ENCODE peak calls at places on chromosomes 3 and 15, in nine cellular contexts. One of them, this sample, is unnamed.

GRCh38 chr3:144948711-144949110 is 977.1 kb downstream of the DIPK2A start:
- DNase-seq in NT2/D1: no peak
- DNase-seq in GM12891: no peak
- DNase-seq in DMS 273 treated with DMSO at 0.1 percent for 48 hours: no peak
- DNase-seq in fibroblast of lung: no peak
- DNase-seq in skeletal muscle cell: no peak
- DNase-seq in RKO: no peak
- DNase-seq in HFF-Myc: no peak
- DNase-seq in AG08395: no peak
- DNase-seq in this sample: no peak

GRCh38 chr3:118782755-118783202 is 251.9 kb downstream of the IGSF11 start:
- DNase-seq in NT2/D1: no peak
- DNase-seq in GM12891: peak
- DNase-seq in DMS 273 treated with DMSO at 0.1 percent for 48 hours: no peak
- DNase-seq in fibroblast of lung: peak
- DNase-seq in skeletal muscle cell: no peak
- DNase-seq in RKO: no peak
- DNase-seq in HFF-Myc: no peak
- DNase-seq in AG08395: no peak
- DNase-seq in this sample: no peak

GRCh38 chr15:77851696-77852095 is 219.0 kb upstream of the LINGO1 start:
- DNase-seq in NT2/D1: no peak
- DNase-seq in GM12891: no peak
- DNase-seq in DMS 273 treated with DMSO at 0.1 percent for 48 hours: no peak
- DNase-seq in fibroblast of lung: no peak
- DNase-seq in skeletal muscle cell: no peak
- DNase-seq in RKO: no peak
- DNase-seq in HFF-Myc: no peak
- DNase-seq in AG08395: no peak
- DNase-seq in this sample: no peak

GRCh38 chr3:11553436-11554235 is 90.1 kb downstream of the VGLL4 start:
- DNase-seq in NT2/D1: no peak
- DNase-seq in GM12891: no peak
- DNase-seq in DMS 273 treated with DMSO at 0.1 percent for 48 hours: no peak
- DNase-seq in fibroblast of lung: no peak
- DNase-seq in skeletal muscle cell: no peak
- DNase-seq in RKO: no peak
- DNase-seq in HFF-Myc: no peak
- DNase-seq in AG08395: no peak
- DNase-seq in this sample: no peak

GRCh38 chr3:156273068-156273709 is 152.8 kb downstream of the KCNAB1 start:
- DNase-seq in NT2/D1: no peak
- DNase-seq in GM12891: no peak
- DNase-seq in DMS 273 treated with DMSO at 0.1 percent for 48 hours: no peak
- DNase-seq in fibroblast of lung: no peak
- DNase-seq in skeletal muscle cell: no peak
- DNase-seq in RKO: no peak
- DNase-seq in HFF-Myc: no peak
- DNase-seq in AG08395: no peak
- DNase-seq in this sample: no peak

GRCh38 chr15:56736308-56736707 is 3.0 kb upstream of the ZNF280D start:
- DNase-seq in NT2/D1: no peak
- DNase-seq in GM12891: no peak
- DNase-seq in DMS 273 treated with DMSO at 0.1 percent for 48 hours: no peak
- DNase-seq in fibroblast of lung: peak
- DNase-seq in skeletal muscle cell: no peak
- DNase-seq in RKO: peak
- DNase-seq in HFF-Myc: no peak
- DNase-seq in AG08395: peak
- DNase-seq in this sample: no peak

GRCh38 chr3:183291511-183292031 is 38.5 kb downstream of the B3GNT5 start:
- DNase-seq in NT2/D1: no peak
- DNase-seq in GM12891: no peak
- DNase-seq in DMS 273 treated with DMSO at 0.1 percent for 48 hours: no peak
- DNase-seq in fibroblast of lung: peak
- DNase-seq in skeletal muscle cell: peak
- DNase-seq in RKO: no peak
- DNase-seq in HFF-Myc: no peak
- DNase-seq in AG08395: no peak
- DNase-seq in this sample: no peak

GRCh38 chr3:30620402-30621360 is 14.3 kb downstream of the TGFBR2 start:
- DNase-seq in NT2/D1: no peak
- DNase-seq in GM12891: no peak
- DNase-seq in DMS 273 treated with DMSO at 0.1 percent for 48 hours: no peak
- DNase-seq in fibroblast of lung: no peak
- DNase-seq in skeletal muscle cell: no peak
- DNase-seq in RKO: no peak
- DNase-seq in HFF-Myc: no peak
- DNase-seq in AG08395: no peak
- DNase-seq in this sample: no peak

GRCh38 chr15:96345560-96346389 is 15.3 kb downstream of the NR2F2 start:
- DNase-seq in NT2/D1: no peak
- DNase-seq in GM12891: peak
- DNase-seq in DMS 273 treated with DMSO at 0.1 percent for 48 hours: no peak
- DNase-seq in fibroblast of lung: peak
- DNase-seq in skeletal muscle cell: no peak
- DNase-seq in RKO: peak
- DNase-seq in HFF-Myc: no peak
- DNase-seq in AG08395: peak
- DNase-seq in this sample: peak

GRCh38 chr3:112297714-112298113 is 3.7 kb upstream of the SLC9C1 start:
- DNase-seq in NT2/D1: no peak
- DNase-seq in GM12891: no peak
- DNase-seq in DMS 273 treated with DMSO at 0.1 percent for 48 hours: no peak
- DNase-seq in fibroblast of lung: no peak
- DNase-seq in skeletal muscle cell: no peak
- DNase-seq in RKO: no peak
- DNase-seq in HFF-Myc: no peak
- DNase-seq in AG08395: no peak
- DNase-seq in this sample: no peak

GRCh38 chr3:50154840-50155490 is at the start of gene SEMA3F:
- DNase-seq in NT2/D1: no peak
- DNase-seq in GM12891: peak
- DNase-seq in DMS 273 treated with DMSO at 0.1 percent for 48 hours: no peak
- DNase-seq in fibroblast of lung: peak
- DNase-seq in skeletal muscle cell: no peak
- DNase-seq in RKO: peak
- DNase-seq in HFF-Myc: no peak
- DNase-seq in AG08395: peak
- DNase-seq in this sample: no peak

GRCh38 chr15:87816811-87817210 is 439.7 kb downstream of the NTRK3 start:
- DNase-seq in NT2/D1: no peak
- DNase-seq in GM12891: no peak
- DNase-seq in DMS 273 treated with DMSO at 0.1 percent for 48 hours: no peak
- DNase-seq in fibroblast of lung: peak
- DNase-seq in skeletal muscle cell: peak
- DNase-seq in RKO: peak
- DNase-seq in HFF-Myc: peak
- DNase-seq in AG08395: peak
- DNase-seq in this sample: no peak

GRCh38 chr15:50280271-50280670 is 14.7 kb upstream of the HDC start:
- DNase-seq in NT2/D1: no peak
- DNase-seq in GM12891: no peak
- DNase-seq in DMS 273 treated with DMSO at 0.1 percent for 48 hours: no peak
- DNase-seq in fibroblast of lung: peak
- DNase-seq in skeletal muscle cell: no peak
- DNase-seq in RKO: no peak
- DNase-seq in HFF-Myc: no peak
- DNase-seq in AG08395: no peak
- DNase-seq in this sample: no peak

GRCh38 chr3:129556890-129557736 is 14.1 kb downstream of the H1-8 start:
- DNase-seq in NT2/D1: no peak
- DNase-seq in GM12891: no peak
- DNase-seq in DMS 273 treated with DMSO at 0.1 percent for 48 hours: no peak
- DNase-seq in fibroblast of lung: peak
- DNase-seq in skeletal muscle cell: no peak
- DNase-seq in RKO: no peak
- DNase-seq in HFF-Myc: no peak
- DNase-seq in AG08395: peak
- DNase-seq in this sample: no peak

GRCh38 chr3:148882288-148882687 is 17.2 kb downstream of the CPA3 start:
- DNase-seq in NT2/D1: no peak
- DNase-seq in GM12891: no peak
- DNase-seq in DMS 273 treated with DMSO at 0.1 percent for 48 hours: no peak
- DNase-seq in fibroblast of lung: peak
- DNase-seq in skeletal muscle cell: no peak
- DNase-seq in RKO: no peak
- DNase-seq in HFF-Myc: no peak
- DNase-seq in AG08395: peak
- DNase-seq in this sample: no peak

GRCh38 chr15:67009576-67010569 is 55.5 kb upstream of the SMAD3 start:
- DNase-seq in NT2/D1: no peak
- DNase-seq in GM12891: no peak
- DNase-seq in DMS 273 treated with DMSO at 0.1 percent for 48 hours: no peak
- DNase-seq in fibroblast of lung: no peak
- DNase-seq in skeletal muscle cell: no peak
- DNase-seq in RKO: no peak
- DNase-seq in HFF-Myc: no peak
- DNase-seq in AG08395: no peak
- DNase-seq in this sample: no peak

GRCh38 chr3:37308247-37308646 is 133.9 kb upstream of the LRRFIP2 start:
- DNase-seq in NT2/D1: no peak
- DNase-seq in GM12891: no peak
- DNase-seq in DMS 273 treated with DMSO at 0.1 percent for 48 hours: no peak
- DNase-seq in fibroblast of lung: peak
- DNase-seq in skeletal muscle cell: no peak
- DNase-seq in RKO: peak
- DNase-seq in HFF-Myc: no peak
- DNase-seq in AG08395: peak
- DNase-seq in this sample: peak

GRCh38 chr3:46926039-46926438 is 48.5 kb downstream of the PTH1R start:
- DNase-seq in NT2/D1: no peak
- DNase-seq in GM12891: no peak
- DNase-seq in DMS 273 treated with DMSO at 0.1 percent for 48 hours: no peak
- DNase-seq in fibroblast of lung: peak
- DNase-seq in skeletal muscle cell: peak
- DNase-seq in RKO: no peak
- DNase-seq in HFF-Myc: no peak
- DNase-seq in AG08395: no peak
- DNase-seq in this sample: no peak

GRCh38 chr3:30611613-30612421 is 5.4 kb downstream of the TGFBR2 start:
- DNase-seq in NT2/D1: no peak
- DNase-seq in GM12891: no peak
- DNase-seq in DMS 273 treated with DMSO at 0.1 percent for 48 hours: no peak
- DNase-seq in fibroblast of lung: peak
- DNase-seq in skeletal muscle cell: no peak
- DNase-seq in RKO: peak
- DNase-seq in HFF-Myc: no peak
- DNase-seq in AG08395: peak
- DNase-seq in this sample: no peak

GRCh38 chr3:37271636-37272035 is 97.3 kb upstream of the LRRFIP2 start:
- DNase-seq in NT2/D1: no peak
- DNase-seq in GM12891: no peak
- DNase-seq in DMS 273 treated with DMSO at 0.1 percent for 48 hours: no peak
- DNase-seq in fibroblast of lung: no peak
- DNase-seq in skeletal muscle cell: no peak
- DNase-seq in RKO: no peak
- DNase-seq in HFF-Myc: no peak
- DNase-seq in AG08395: no peak
- DNase-seq in this sample: no peak

GRCh38 chr3:135325726-135326245 is 530.7 kb downstream of the EPHB1 start:
- DNase-seq in NT2/D1: no peak
- DNase-seq in GM12891: no peak
- DNase-seq in DMS 273 treated with DMSO at 0.1 percent for 48 hours: peak
- DNase-seq in fibroblast of lung: no peak
- DNase-seq in skeletal muscle cell: no peak
- DNase-seq in RKO: no peak
- DNase-seq in HFF-Myc: no peak
- DNase-seq in AG08395: no peak
- DNase-seq in this sample: no peak

GRCh38 chr3:12286927-12287726 is 1.7 kb upstream of the PPARG start:
- DNase-seq in NT2/D1: no peak
- DNase-seq in GM12891: no peak
- DNase-seq in DMS 273 treated with DMSO at 0.1 percent for 48 hours: no peak
- DNase-seq in fibroblast of lung: no peak
- DNase-seq in skeletal muscle cell: no peak
- DNase-seq in RKO: no peak
- DNase-seq in HFF-Myc: no peak
- DNase-seq in AG08395: no peak
- DNase-seq in this sample: no peak

GRCh38 chr3:44208568-44208967 is 33.1 kb upstream of the TOPAZ1 start:
- DNase-seq in NT2/D1: no peak
- DNase-seq in GM12891: no peak
- DNase-seq in DMS 273 treated with DMSO at 0.1 percent for 48 hours: no peak
- DNase-seq in fibroblast of lung: peak
- DNase-seq in skeletal muscle cell: no peak
- DNase-seq in RKO: no peak
- DNase-seq in HFF-Myc: no peak
- DNase-seq in AG08395: no peak
- DNase-seq in this sample: no peak

GRCh38 chr3:151008699-151009098 is 36.2 kb upstream of the CLRN1 start:
- DNase-seq in NT2/D1: no peak
- DNase-seq in GM12891: no peak
- DNase-seq in DMS 273 treated with DMSO at 0.1 percent for 48 hours: no peak
- DNase-seq in fibroblast of lung: peak
- DNase-seq in skeletal muscle cell: peak
- DNase-seq in RKO: no peak
- DNase-seq in HFF-Myc: peak
- DNase-seq in AG08395: peak
- DNase-seq in this sample: no peak

GRCh38 chr3:113148307-113148703 is 63.1 kb upstream of the BOC start:
- DNase-seq in NT2/D1: no peak
- DNase-seq in GM12891: no peak
- DNase-seq in DMS 273 treated with DMSO at 0.1 percent for 48 hours: peak
- DNase-seq in fibroblast of lung: no peak
- DNase-seq in skeletal muscle cell: no peak
- DNase-seq in RKO: no peak
- DNase-seq in HFF-Myc: no peak
- DNase-seq in AG08395: no peak
- DNase-seq in this sample: no peak

GRCh38 chr3:38653685-38654537 is 4.4 kb upstream of the SCN5A start:
- DNase-seq in NT2/D1: no peak
- DNase-seq in GM12891: no peak
- DNase-seq in DMS 273 treated with DMSO at 0.1 percent for 48 hours: no peak
- DNase-seq in fibroblast of lung: no peak
- DNase-seq in skeletal muscle cell: no peak
- DNase-seq in RKO: no peak
- DNase-seq in HFF-Myc: no peak
- DNase-seq in AG08395: no peak
- DNase-seq in this sample: no peak

This sample was measured in hippocampal formation.